ENCODE peak calls at places on chromosomes 1 and 21, in four cellular contexts. V is HCT116, L is GM23248, K is GM23338. Q is an unnamed sample. For H3K9me2, the result is how much of the 10 kb centered on the place peaks cover.

GRCh38 chr1:93576346-93576745 is 105.3 kb downstream of the BCAR3 start:
- DNase-seq in V (no peak), L (no peak), K (no peak), Q (no peak)

GRCh38 chr21:45910548-45911221 is 70.9 kb upstream of the COL6A1 start:
- DNase-seq in V (no peak), L (no peak), K (no peak), Q (no peak)

GRCh38 chr21:45820171-45821091 is 161.1 kb upstream of the COL6A1 start:
- DNase-seq in V (peak), L (peak), K (peak), Q (peak)

GRCh38 chr1:218624051-218624450 is 278.9 kb downstream of the TGFB2 start:
- DNase-seq in V (no peak), L (no peak), K (no peak), Q (no peak)

GRCh38 chr1:234719454-234720258 is 109.7 kb upstream of the IRF2BP2 start:
- DNase-seq in V (no peak), L (no peak), K (no peak), Q (no peak)

GRCh38 chr1:43625063-43625780 is 24.7 kb upstream of the KDM4A start:
- DNase-seq in V (no peak), L (no peak), K (no peak), Q (no peak)

GRCh38 chr1:165444897-165445370 is at the start of gene RXRG:
- DNase-seq in V (no peak), L (peak), K (peak), Q (no peak)

GRCh38 chr21:29673096-29673610 is 266.6 kb downstream of the GRIK1 start:
- DNase-seq in V (no peak), L (no peak), K (no peak), Q (no peak)

GRCh38 chr1:95407864-95408291 is 173.9 kb downstream of the RWDD3 start:
- DNase-seq in V (no peak), L (no peak), K (peak), Q (no peak)

GRCh38 chr21:24850121-24850520 is 757.2 kb downstream of the MRPL39 start:
- DNase-seq in V (no peak), L (no peak), K (no peak), Q (no peak)

GRCh38 chr1:106755682-106756406 is 300.6 kb upstream of the PRMT6 start:
- DNase-seq in V (no peak), L (peak), K (no peak), Q (peak)

GRCh38 chr1:168392958-168393357 is 112.3 kb downstream of the TBX19 start:
- DNase-seq in V (no peak), L (peak), K (no peak), Q (peak)

GRCh38 chr1:116286541-116286971 is 86.5 kb upstream of the ATP1A1 start:
- DNase-seq in V (no peak), L (peak), K (no peak), Q (peak)

GRCh38 chr1:241627453-241628329 is 12.5 kb downstream of the CHML start:
- DNase-seq in V (peak), L (peak), K (peak), Q (peak)

GRCh38 chr1:87154351-87154750 is 174.3 kb upstream of the LMO4 start:
- DNase-seq in V (no peak), L (no peak), K (no peak), Q (no peak)

GRCh38 chr1:3948344-3948743 is 48.3 kb upstream of the C1orf174 start:
- DNase-seq in V (no peak), L (no peak), K (no peak), Q (peak)

GRCh38 chr21:34037446-34037845 is 35.9 kb upstream of the MRPS6 start:
- DNase-seq in V (no peak), L (peak), K (no peak), Q (peak)

GRCh38 chr1:166418344-166418895 is 251.6 kb upstream of the FAM78B start:
- DNase-seq in V (no peak), L (no peak), K (no peak), Q (no peak)

GRCh38 chr1:28236656-28237331 is 870 bp downstream of the ATP5IF1 start:
- DNase-seq in V (no peak), L (peak), K (peak), Q (no peak)

GRCh38 chr1:177869586-177869985 is 100.3 kb downstream of the SEC16B start:
- DNase-seq in V (no peak), L (no peak), K (no peak), Q (no peak)

GRCh38 chr1:24912359-24913273 is 17.5 kb downstream of the RUNX3 start:
- DNase-seq in V (no peak), L (no peak), K (no peak), Q (no peak)

DNA sequence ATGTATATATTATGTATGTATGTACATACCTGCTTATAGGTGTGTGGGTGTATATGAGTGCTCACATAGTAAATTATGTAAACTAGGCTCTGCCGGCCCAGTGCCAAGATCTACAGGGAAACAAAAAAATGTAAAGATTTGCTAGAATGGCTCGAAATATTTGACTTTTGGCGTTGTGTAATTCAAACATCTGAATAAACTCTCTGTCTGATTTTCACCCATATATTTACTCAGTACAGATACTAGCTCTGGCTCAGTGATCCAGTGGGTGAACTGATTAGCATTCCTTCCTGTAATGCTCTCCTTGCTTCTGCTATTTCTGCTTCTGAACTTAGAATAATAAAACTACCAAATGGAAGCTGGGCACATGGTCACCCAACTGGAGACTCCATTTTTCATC is 113.0 kb upstream of the FGGY start:
- DNase-seq in V (no peak), L (no peak), K (no peak), Q (no peak)
- H3K9me2 ChIP-seq in V (under half), L (under half), K (under half), Q (under half)

GRCh38 chr1:81803423-81804103 is 2.8 kb downstream of the ADGRL2 start:
- DNase-seq in V (no peak), L (peak), K (peak), Q (no peak)

GRCh38 chr1:81802601-81803422 is 2.1 kb downstream of the ADGRL2 start:
- DNase-seq in V (no peak), L (peak), K (peak), Q (no peak)

GRCh38 chr1:81806432-81806770 is 5.7 kb downstream of the ADGRL2 start:
- DNase-seq in V (no peak), L (no peak), K (no peak), Q (no peak)

GRCh38 chr1:81805537-81806431 is 5.0 kb downstream of the ADGRL2 start:
- DNase-seq in V (no peak), L (no peak), K (no peak), Q (no peak)

DNA sequence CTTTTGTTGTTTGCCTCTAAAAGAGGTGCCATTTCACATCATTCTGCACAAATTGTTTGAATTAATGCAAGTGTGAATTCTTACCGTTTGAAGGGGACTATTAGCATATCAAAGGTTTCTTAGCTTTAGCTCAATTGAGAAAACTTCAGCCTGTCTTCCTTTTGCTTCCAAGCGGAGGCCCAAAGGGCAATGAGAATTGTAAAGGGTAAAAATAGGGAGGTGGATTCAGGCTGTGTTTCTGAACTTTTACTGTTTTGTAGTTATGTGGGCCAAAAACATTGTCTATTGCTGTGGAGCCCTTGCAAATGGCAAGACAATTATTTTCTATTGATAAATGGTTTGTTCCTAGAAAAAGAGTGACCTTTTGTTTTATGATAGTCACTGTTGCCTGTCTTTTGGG is 3.6 kb downstream of the ADGRL2 start:
- DNase-seq in V (no peak), L (peak), K (peak), Q (no peak)
- H3K4me2 ChIP-seq in V (no peak), L (peak), K (peak), Q (no peak)

GRCh38 chr1:66769512-66770229 is 17.4 kb downstream of the DYNLT5 start:
- DNase-seq in V (no peak), L (no peak), K (no peak), Q (no peak)

GRCh38 chr1:66767590-66767989 is 15.3 kb downstream of the DYNLT5 start:
- DNase-seq in V (no peak), L (no peak), K (no peak), Q (no peak)

GRCh38 chr1:66770240-66770639 is 18.0 kb downstream of the DYNLT5 start:
- DNase-seq in V (no peak), L (no peak), K (no peak), Q (no peak)

GRCh38 chr1:66770694-66771093 is 18.4 kb downstream of the DYNLT5 start:
- DNase-seq in V (no peak), L (no peak), K (no peak), Q (no peak)

DNA sequence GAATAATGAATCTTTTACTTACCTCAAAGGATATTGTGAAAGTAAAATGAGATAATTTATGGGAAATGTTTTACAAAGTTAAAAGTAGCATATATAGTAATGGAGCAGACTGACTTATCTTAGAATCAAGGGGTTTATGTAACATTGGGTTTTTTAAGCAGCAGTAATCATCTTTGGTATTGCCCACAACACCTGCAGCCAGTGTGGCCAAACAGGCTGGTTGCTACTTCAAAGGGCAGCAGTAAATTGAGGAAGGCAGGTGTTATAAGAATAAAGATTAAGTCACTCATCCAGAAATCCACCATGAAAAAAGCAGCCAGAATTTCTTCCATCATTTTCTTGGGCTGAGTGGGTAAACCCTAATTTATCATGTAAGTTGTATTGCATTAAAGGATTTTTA is 16.7 kb downstream of the DYNLT5 start:
- DNase-seq in V (no peak), L (no peak), K (no peak), Q (no peak)
- TF ChIP-seq EZH2 in V (no peak), L (no peak), K (no peak), Q (no peak)

DNA sequence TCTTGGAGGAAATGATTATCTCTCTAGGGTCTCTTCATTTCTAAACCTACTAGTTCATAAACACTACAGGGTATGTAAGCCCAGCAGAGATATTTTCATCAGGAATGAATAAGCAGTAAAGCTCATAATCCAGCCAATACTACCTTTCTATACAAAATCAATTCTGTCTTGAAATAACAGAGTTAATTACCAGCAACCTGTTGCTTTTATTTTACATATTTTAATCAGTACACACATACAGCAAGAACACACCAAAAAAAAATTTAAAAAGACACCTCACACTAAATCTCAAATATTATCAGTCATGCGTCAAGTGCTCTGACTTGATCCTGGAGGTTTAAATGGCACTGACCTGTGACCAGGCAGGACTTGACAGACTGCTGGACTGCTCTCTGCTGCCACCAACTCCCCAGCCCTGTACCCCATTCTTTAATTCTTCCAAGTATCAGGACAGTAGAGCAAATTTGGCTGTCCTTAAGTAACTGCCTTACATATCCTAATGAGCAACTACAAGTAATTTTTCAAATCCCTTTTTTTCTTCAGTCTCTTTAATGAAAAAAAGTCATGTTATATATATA is 98.5 kb downstream of the CDC42BPA start:
- DNase-seq in V (no peak), L (no peak), K (peak), Q (no peak)
- H3K9me2 ChIP-seq in V (under half), L (under half), K (under half), Q (under half)

GRCh38 chr1:206880310-206880709 is 14.9 kb downstream of the IL20 start:
- DNase-seq in V (no peak), L (no peak), K (no peak), Q (no peak)
- H3K4me2 ChIP-seq in V (no peak), L (no peak), K (no peak), Q (no peak)

DNA sequence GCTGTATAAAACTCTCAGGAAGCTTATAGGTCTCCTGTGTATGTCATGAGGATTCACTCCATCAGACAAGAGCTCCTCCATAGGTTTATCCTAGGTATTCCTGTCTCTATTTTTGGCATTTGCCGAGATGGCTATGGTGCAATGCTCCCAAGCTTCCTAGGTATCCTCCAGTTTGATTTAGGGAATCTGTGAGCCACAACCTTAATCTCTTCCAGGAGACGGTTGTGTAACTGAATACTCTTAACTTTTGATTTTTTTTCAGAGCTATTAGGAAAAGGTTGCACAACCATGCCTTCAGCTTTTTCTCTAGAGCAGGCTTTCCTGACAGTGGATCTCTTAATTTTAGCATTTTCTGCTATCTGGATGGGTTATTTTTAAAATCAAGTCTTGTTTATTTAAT is 69.5 kb upstream of the BACE2 start:
- DNase-seq in V (no peak), L (no peak), K (no peak), Q (no peak)
- TF ChIP-seq EZH2 in V (no peak), L (no peak), K (no peak), Q (no peak)

GRCh38 chr21:16678479-16678878 is 834.4 kb upstream of the CXADR start:
- DNase-seq in V (no peak), L (no peak), K (no peak), Q (no peak)
- H3K9me2 ChIP-seq in V (under half), L (under half), K (under half), Q (under half)

GRCh38 chr1:201504179-201504631 is 2.7 kb downstream of the CSRP1 start:
- DNase-seq in V (no peak), L (peak), K (no peak), Q (no peak)

GRCh38 chr1:201501812-201502510 is 5.0 kb downstream of the CSRP1 start:
- DNase-seq in V (no peak), L (peak), K (no peak), Q (no peak)

GRCh38 chr1:201504799-201505504 is 2.0 kb downstream of the CSRP1 start:
- DNase-seq in V (no peak), L (no peak), K (no peak), Q (peak)

GRCh38 chr1:201502511-201502857 is 4.4 kb downstream of the CSRP1 start:
- DNase-seq in V (no peak), L (peak), K (no peak), Q (no peak)

DNA sequence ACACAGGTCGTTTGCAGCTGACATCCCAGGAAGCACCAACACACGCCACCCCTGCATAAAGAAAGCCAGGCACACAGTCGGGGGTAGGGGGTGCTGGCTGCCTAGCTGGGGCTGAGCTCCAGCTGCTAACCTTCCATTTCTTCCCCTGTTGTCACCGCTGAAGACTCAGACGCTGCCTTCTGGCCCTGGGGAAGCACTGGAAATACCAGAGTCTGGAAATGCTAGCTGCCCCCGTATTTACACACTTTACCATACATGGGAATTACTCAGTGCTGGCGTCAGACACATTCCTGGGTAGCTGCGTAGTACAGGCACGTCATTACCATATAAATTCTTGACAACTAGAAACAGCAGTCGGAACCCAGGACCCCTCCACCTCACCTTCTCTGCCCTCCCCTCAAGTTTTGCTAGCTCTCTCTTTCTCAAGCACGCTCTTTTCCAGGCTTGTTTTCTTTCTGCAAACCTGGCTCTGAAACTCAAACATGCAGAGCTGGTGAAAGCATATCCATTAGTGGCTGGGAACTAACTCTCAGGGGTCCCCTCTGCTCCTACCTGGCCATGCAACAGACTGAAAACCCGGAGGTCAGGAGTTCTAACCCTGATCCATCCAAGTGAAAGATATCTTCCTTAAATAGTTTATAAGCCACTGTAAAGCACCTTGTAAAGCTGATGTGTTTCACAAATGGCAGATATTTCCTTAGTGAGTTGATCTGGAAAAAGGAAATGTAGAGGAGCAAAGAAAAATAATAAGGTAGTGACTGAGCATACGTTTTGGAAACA is 3.3 kb downstream of the CSRP1 start:
- DNase-seq in V (no peak), L (peak), K (peak), Q (peak)
- H3K4me2 ChIP-seq in V (no peak), L (peak), K (peak), Q (peak)

DNA sequence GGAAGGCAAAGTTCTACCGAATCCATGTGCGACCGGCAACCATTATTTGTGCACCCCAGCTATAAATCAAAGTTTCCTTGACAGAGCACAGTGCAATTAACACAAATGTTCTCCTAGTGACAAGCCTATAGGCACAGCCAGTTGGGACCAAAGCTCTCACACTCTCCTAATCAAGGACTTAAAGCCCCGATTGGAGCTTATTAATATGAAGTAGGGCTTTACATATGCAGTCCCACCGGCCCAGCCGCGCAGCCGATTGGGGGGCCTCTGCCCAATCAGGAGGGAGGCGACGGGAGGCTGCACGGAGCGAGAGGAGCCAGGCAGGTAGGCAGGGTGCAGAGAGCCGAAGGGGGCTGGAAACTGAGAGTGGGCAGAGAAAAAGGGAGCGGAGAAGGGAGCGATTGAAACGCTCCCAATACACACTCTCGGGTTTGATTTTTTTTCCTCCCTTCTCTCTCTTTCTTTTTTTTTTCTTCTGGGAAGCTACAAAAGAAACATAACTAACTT is at the start of gene ESRRG:
- DNase-seq in V (no peak), L (no peak), K (peak), Q (no peak)
- TF ChIP-seq EZH2 in V (no peak), L (peak), K (no peak), Q (peak)